ENCODE peak calls at places on chromosomes 5 and 9, in ten cellular contexts. One of them, this sample, is unnamed. For H3K27me3, the result is how much of the 10 kb centered on the place peaks cover.

GRCh38 chr5:77952811-77953210 is 176.7 kb upstream of the TBCA start:
- DNase-seq in brain microvascular endothelial cell: no peak
- DNase-seq in WERI-Rb-1: no peak
- DNase-seq in transverse colon: no peak
- DNase-seq in heart left ventricle: no peak
- DNase-seq in AG04450: no peak
- DNase-seq in GM23338: no peak
- DNase-seq in upper lobe of left lung: no peak
- DNase-seq in left ventricle myocardium inferior: no peak
- DNase-seq in heart right ventricle: no peak
- DNase-seq in this sample: no peak

GRCh38 chr9:35749515-35750255 is 598 bp downstream of the RGP1 start:
- DNase-seq in brain microvascular endothelial cell: no peak
- DNase-seq in WERI-Rb-1: peak
- DNase-seq in transverse colon: peak
- DNase-seq in heart left ventricle: peak
- DNase-seq in AG04450: no peak
- DNase-seq in GM23338: peak
- DNase-seq in upper lobe of left lung: no peak
- DNase-seq in left ventricle myocardium inferior: no peak
- DNase-seq in heart right ventricle: no peak
- DNase-seq in this sample: peak

GRCh38 chr5:53994148-53994547 is 316.2 kb downstream of the ARL15 start:
- DNase-seq in brain microvascular endothelial cell: no peak
- DNase-seq in WERI-Rb-1: no peak
- DNase-seq in transverse colon: no peak
- DNase-seq in heart left ventricle: no peak
- DNase-seq in AG04450: peak
- DNase-seq in GM23338: no peak
- DNase-seq in upper lobe of left lung: no peak
- DNase-seq in left ventricle myocardium inferior: no peak
- DNase-seq in heart right ventricle: no peak
- DNase-seq in this sample: no peak

GRCh38 chr5:73103885-73104284 is 16.5 kb upstream of the TMEM171 start:
- DNase-seq in brain microvascular endothelial cell: no peak
- DNase-seq in WERI-Rb-1: no peak
- DNase-seq in transverse colon: no peak
- DNase-seq in heart left ventricle: no peak
- DNase-seq in AG04450: no peak
- DNase-seq in GM23338: no peak
- DNase-seq in upper lobe of left lung: no peak
- DNase-seq in left ventricle myocardium inferior: no peak
- DNase-seq in heart right ventricle: no peak
- DNase-seq in this sample: no peak

GRCh38 chr9:3330792-3331420 is 194.9 kb downstream of the RFX3 start:
- DNase-seq in brain microvascular endothelial cell: peak
- DNase-seq in WERI-Rb-1: no peak
- DNase-seq in transverse colon: no peak
- DNase-seq in heart left ventricle: no peak
- DNase-seq in AG04450: no peak
- DNase-seq in GM23338: no peak
- DNase-seq in upper lobe of left lung: no peak
- DNase-seq in left ventricle myocardium inferior: no peak
- DNase-seq in heart right ventricle: no peak
- DNase-seq in this sample: no peak

GRCh38 chr9:90905079-90905478 is 103.5 kb downstream of the SYK start:
- DNase-seq in brain microvascular endothelial cell: no peak
- DNase-seq in WERI-Rb-1: no peak
- DNase-seq in transverse colon: no peak
- DNase-seq in heart left ventricle: no peak
- DNase-seq in AG04450: no peak
- DNase-seq in GM23338: no peak
- DNase-seq in upper lobe of left lung: no peak
- DNase-seq in left ventricle myocardium inferior: no peak
- DNase-seq in heart right ventricle: no peak
- DNase-seq in this sample: no peak

GRCh38 chr9:123239726-123240125 is 28.7 kb downstream of the STRBP start:
- DNase-seq in brain microvascular endothelial cell: no peak
- DNase-seq in WERI-Rb-1: no peak
- DNase-seq in transverse colon: no peak
- DNase-seq in heart left ventricle: no peak
- DNase-seq in AG04450: no peak
- DNase-seq in GM23338: no peak
- DNase-seq in upper lobe of left lung: no peak
- DNase-seq in left ventricle myocardium inferior: no peak
- DNase-seq in heart right ventricle: no peak
- DNase-seq in this sample: no peak

GRCh38 chr5:34709861-34710673 is 53.9 kb downstream of the RAI14 start:
- DNase-seq in brain microvascular endothelial cell: peak
- DNase-seq in WERI-Rb-1: no peak
- DNase-seq in transverse colon: no peak
- DNase-seq in heart left ventricle: no peak
- DNase-seq in AG04450: peak
- DNase-seq in GM23338: no peak
- DNase-seq in upper lobe of left lung: no peak
- DNase-seq in left ventricle myocardium inferior: no peak
- DNase-seq in heart right ventricle: no peak
- DNase-seq in this sample: no peak

GRCh38 chr9:112555844-112556482 is 69.3 kb downstream of the KIAA1958 start:
- DNase-seq in brain microvascular endothelial cell: no peak
- DNase-seq in WERI-Rb-1: no peak
- DNase-seq in transverse colon: peak
- DNase-seq in heart left ventricle: no peak
- DNase-seq in AG04450: no peak
- DNase-seq in GM23338: no peak
- DNase-seq in upper lobe of left lung: no peak
- DNase-seq in left ventricle myocardium inferior: no peak
- DNase-seq in heart right ventricle: no peak
- DNase-seq in this sample: no peak

GRCh38 chr5:35856186-35857003 is at the start of gene IL7R:
- DNase-seq in brain microvascular endothelial cell: peak
- DNase-seq in WERI-Rb-1: no peak
- DNase-seq in transverse colon: no peak
- DNase-seq in heart left ventricle: no peak
- DNase-seq in AG04450: peak
- DNase-seq in GM23338: no peak
- DNase-seq in upper lobe of left lung: no peak
- DNase-seq in left ventricle myocardium inferior: no peak
- DNase-seq in heart right ventricle: no peak
- DNase-seq in this sample: no peak

GRCh38 chr5:52773342-52773741 is 14.4 kb upstream of the ITGA1 start:
- DNase-seq in brain microvascular endothelial cell: no peak
- DNase-seq in WERI-Rb-1: no peak
- DNase-seq in transverse colon: no peak
- DNase-seq in heart left ventricle: no peak
- DNase-seq in AG04450: no peak
- DNase-seq in GM23338: no peak
- DNase-seq in upper lobe of left lung: no peak
- DNase-seq in left ventricle myocardium inferior: no peak
- DNase-seq in heart right ventricle: no peak
- DNase-seq in this sample: no peak

DNA sequence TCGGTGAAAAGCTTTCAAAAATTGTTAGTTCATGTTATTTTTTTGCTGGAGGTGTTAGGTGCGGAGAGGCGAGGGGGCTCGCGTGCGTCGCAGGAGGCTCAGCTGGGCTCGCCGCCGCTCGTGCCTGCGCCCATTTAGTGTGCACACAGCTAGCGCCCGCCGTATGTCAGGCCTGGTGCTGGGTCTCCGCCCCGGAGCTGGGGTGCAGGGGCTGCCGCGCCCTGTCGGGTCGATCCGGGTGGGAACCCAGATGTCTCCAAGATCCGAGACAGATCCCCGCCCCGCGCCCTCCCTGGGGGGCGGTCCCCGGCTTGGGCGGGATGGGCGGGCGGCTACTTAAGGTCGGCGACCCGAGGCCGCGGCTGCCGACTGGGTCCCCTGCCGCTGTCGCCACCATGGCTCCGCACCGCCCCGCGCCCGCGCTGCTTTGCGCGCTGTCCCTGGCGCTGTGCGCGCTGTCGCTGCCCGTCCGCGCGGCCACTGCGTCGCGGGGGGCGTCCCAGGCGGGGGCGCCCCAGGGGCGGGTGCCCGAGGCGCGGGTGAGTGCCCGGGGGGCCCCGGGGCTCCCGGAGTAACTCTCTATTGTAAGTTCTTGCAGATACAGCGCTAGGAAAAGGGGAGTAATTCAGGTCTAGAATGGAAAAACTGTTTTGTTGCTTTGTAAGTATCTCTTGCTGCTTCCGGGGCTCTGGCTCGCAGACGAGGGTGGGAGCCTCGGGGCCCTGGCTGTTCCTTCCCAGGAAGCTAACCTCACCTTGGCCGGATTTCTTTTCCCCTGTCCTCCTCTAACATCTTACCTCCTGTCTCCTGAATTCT is 31.7 kb downstream of the GSN start:
- DNase-seq in brain microvascular endothelial cell: no peak
- DNase-seq in WERI-Rb-1: peak
- DNase-seq in transverse colon: peak
- DNase-seq in heart left ventricle: peak
- DNase-seq in AG04450: no peak
- DNase-seq in GM23338: peak
- DNase-seq in upper lobe of left lung: peak
- DNase-seq in left ventricle myocardium inferior: peak
- DNase-seq in heart right ventricle: peak
- DNase-seq in this sample: no peak
- H3K27ac ChIP-seq in brain microvascular endothelial cell: no peak
- H3K27ac ChIP-seq in WERI-Rb-1: no peak
- H3K27ac ChIP-seq in transverse colon: peak
- H3K27ac ChIP-seq in heart left ventricle: peak
- H3K27ac ChIP-seq in AG04450: peak
- H3K27ac ChIP-seq in GM23338: no peak
- H3K27ac ChIP-seq in upper lobe of left lung: peak
- H3K27ac ChIP-seq in left ventricle myocardium inferior: peak
- H3K27ac ChIP-seq in heart right ventricle: peak
- H3K27ac ChIP-seq in this sample: no peak

DNA sequence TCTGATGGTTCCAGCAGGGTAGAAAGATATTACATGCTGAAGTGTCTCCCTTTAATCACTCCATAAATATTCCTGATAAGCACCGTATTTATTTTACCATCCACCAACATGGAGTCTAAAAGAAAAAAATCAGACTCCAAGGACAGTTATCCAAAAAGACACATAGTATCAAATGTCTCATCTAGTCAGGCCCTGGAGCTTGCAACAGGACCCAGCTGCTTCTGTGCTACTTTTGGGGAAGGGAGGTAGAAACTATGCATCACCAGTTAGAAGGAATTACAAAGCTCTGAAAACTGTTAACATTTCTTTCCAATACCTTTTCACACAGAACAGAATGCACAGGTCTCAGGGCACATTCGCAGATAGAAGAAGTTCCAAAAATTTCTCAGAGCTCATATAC is 88.2 kb downstream of the S1PR3 start:
- DNase-seq in brain microvascular endothelial cell: no peak
- DNase-seq in WERI-Rb-1: no peak
- DNase-seq in transverse colon: no peak
- DNase-seq in heart left ventricle: no peak
- DNase-seq in AG04450: peak
- DNase-seq in GM23338: no peak
- DNase-seq in upper lobe of left lung: no peak
- DNase-seq in left ventricle myocardium inferior: no peak
- DNase-seq in heart right ventricle: no peak
- DNase-seq in this sample: no peak
- H3K27me3 ChIP-seq in brain microvascular endothelial cell: under half
- H3K27me3 ChIP-seq in WERI-Rb-1: under half
- H3K27me3 ChIP-seq in transverse colon: under half
- H3K27me3 ChIP-seq in heart left ventricle: under half
- H3K27me3 ChIP-seq in AG04450: under half
- H3K27me3 ChIP-seq in GM23338: under half
- H3K27me3 ChIP-seq in upper lobe of left lung: under half
- H3K27me3 ChIP-seq in left ventricle myocardium inferior: under half
- H3K27me3 ChIP-seq in heart right ventricle: under half
- H3K27me3 ChIP-seq in this sample: under half

GRCh38 chr5:173630724-173631365 is 14.4 kb upstream of the BOD1 start:
- DNase-seq in brain microvascular endothelial cell: no peak
- DNase-seq in WERI-Rb-1: no peak
- DNase-seq in transverse colon: no peak
- DNase-seq in heart left ventricle: no peak
- DNase-seq in AG04450: no peak
- DNase-seq in GM23338: no peak
- DNase-seq in upper lobe of left lung: no peak
- DNase-seq in left ventricle myocardium inferior: no peak
- DNase-seq in heart right ventricle: no peak
- DNase-seq in this sample: no peak

GRCh38 chr5:173627860-173628392 is 11.5 kb upstream of the BOD1 start:
- DNase-seq in brain microvascular endothelial cell: no peak
- DNase-seq in WERI-Rb-1: no peak
- DNase-seq in transverse colon: no peak
- DNase-seq in heart left ventricle: no peak
- DNase-seq in AG04450: no peak
- DNase-seq in GM23338: peak
- DNase-seq in upper lobe of left lung: no peak
- DNase-seq in left ventricle myocardium inferior: no peak
- DNase-seq in heart right ventricle: no peak
- DNase-seq in this sample: no peak

GRCh38 chr5:173631478-173631877 is 15.0 kb upstream of the BOD1 start:
- DNase-seq in brain microvascular endothelial cell: no peak
- DNase-seq in WERI-Rb-1: no peak
- DNase-seq in transverse colon: no peak
- DNase-seq in heart left ventricle: no peak
- DNase-seq in AG04450: no peak
- DNase-seq in GM23338: no peak
- DNase-seq in upper lobe of left lung: no peak
- DNase-seq in left ventricle myocardium inferior: no peak
- DNase-seq in heart right ventricle: no peak
- DNase-seq in this sample: no peak

GRCh38 chr5:173628501-173628900 is 12.1 kb upstream of the BOD1 start:
- DNase-seq in brain microvascular endothelial cell: no peak
- DNase-seq in WERI-Rb-1: no peak
- DNase-seq in transverse colon: no peak
- DNase-seq in heart left ventricle: no peak
- DNase-seq in AG04450: no peak
- DNase-seq in GM23338: no peak
- DNase-seq in upper lobe of left lung: no peak
- DNase-seq in left ventricle myocardium inferior: no peak
- DNase-seq in heart right ventricle: no peak
- DNase-seq in this sample: no peak

DNA sequence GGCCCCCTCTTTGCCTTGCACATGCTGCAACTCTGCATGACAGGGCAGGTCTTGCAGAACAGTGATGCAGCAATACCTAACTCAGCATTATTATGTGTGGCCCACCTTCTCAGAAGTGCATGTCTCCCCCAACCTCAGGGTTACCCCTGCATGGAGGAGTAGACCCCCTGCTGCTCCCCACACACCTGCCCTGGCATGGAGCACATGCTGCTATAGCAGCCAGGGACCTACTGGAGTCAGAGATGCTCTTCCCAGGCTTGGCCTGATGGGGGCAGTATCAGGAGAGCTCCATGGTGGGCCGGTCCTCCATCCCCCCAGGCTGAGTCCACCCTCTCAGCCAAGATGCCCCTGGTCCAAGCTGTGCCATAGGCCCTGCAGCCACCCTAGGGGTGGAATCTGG is 13.2 kb upstream of the BOD1 start:
- DNase-seq in brain microvascular endothelial cell: no peak
- DNase-seq in WERI-Rb-1: peak
- DNase-seq in transverse colon: no peak
- DNase-seq in heart left ventricle: no peak
- DNase-seq in AG04450: no peak
- DNase-seq in GM23338: peak
- DNase-seq in upper lobe of left lung: no peak
- DNase-seq in left ventricle myocardium inferior: no peak
- DNase-seq in heart right ventricle: no peak
- DNase-seq in this sample: no peak
- TF ChIP-seq CTCF in brain microvascular endothelial cell: peak
- TF ChIP-seq CTCF in WERI-Rb-1: peak
- TF ChIP-seq CTCF in transverse colon: no peak
- TF ChIP-seq CTCF in heart left ventricle: peak
- TF ChIP-seq CTCF in AG04450: peak
- TF ChIP-seq CTCF in GM23338: peak
- TF ChIP-seq CTCF in upper lobe of left lung: no peak
- TF ChIP-seq CTCF in left ventricle myocardium inferior: peak
- TF ChIP-seq CTCF in heart right ventricle: no peak
- TF ChIP-seq CTCF in this sample: no peak

GRCh38 chr9:134455010-134455409 is 128.8 kb downstream of the RXRA start:
- DNase-seq in brain microvascular endothelial cell: no peak
- DNase-seq in WERI-Rb-1: no peak
- DNase-seq in transverse colon: no peak
- DNase-seq in heart left ventricle: no peak
- DNase-seq in AG04450: no peak
- DNase-seq in GM23338: no peak
- DNase-seq in upper lobe of left lung: peak
- DNase-seq in left ventricle myocardium inferior: no peak
- DNase-seq in heart right ventricle: no peak
- DNase-seq in this sample: no peak
- H3K27ac ChIP-seq in brain microvascular endothelial cell: no peak
- H3K27ac ChIP-seq in WERI-Rb-1: no peak
- H3K27ac ChIP-seq in transverse colon: peak
- H3K27ac ChIP-seq in heart left ventricle: peak
- H3K27ac ChIP-seq in AG04450: peak
- H3K27ac ChIP-seq in GM23338: no peak
- H3K27ac ChIP-seq in upper lobe of left lung: peak
- H3K27ac ChIP-seq in left ventricle myocardium inferior: peak
- H3K27ac ChIP-seq in heart right ventricle: peak
- H3K27ac ChIP-seq in this sample: peak

This sample was measured in CD4-positive, alpha-beta T cell.